ENCODE peak calls at places on chromosomes 3 and 15, in four cellular contexts. One of them, this sample, is unnamed.

GRCh38 chr3:27504749-27505148 is 20.6 kb upstream of the SLC4A7 start:
- DNase-seq in GM12878: no peak
- DNase-seq in HepG2: no peak
- DNase-seq in K562: no peak
- DNase-seq in this sample: no peak

GRCh38 chr3:188037965-188038581 is 115.9 kb upstream of the LPP start:
- DNase-seq in K562: no peak
- DNase-seq in GM12878: no peak
- DNase-seq in HepG2: no peak
- DNase-seq in this sample: no peak

GRCh38 chr15:79015416-79015815 is 70.6 kb upstream of the CTSH start:
- DNase-seq in GM12878: no peak
- DNase-seq in K562: no peak
- DNase-seq in HepG2: no peak
- DNase-seq in this sample: no peak

GRCh38 chr3:187368251-187368733 is at the start of gene RTP4:
- DNase-seq in HepG2: peak
- DNase-seq in GM12878: peak
- DNase-seq in K562: no peak
- DNase-seq in this sample: no peak

GRCh38 chr3:51622402-51622801 is 48.6 kb upstream of the TEX264 start:
- DNase-seq in HepG2: no peak
- DNase-seq in K562: no peak
- DNase-seq in GM12878: no peak
- DNase-seq in this sample: no peak

GRCh38 chr3:161913786-161914389 is 417.3 kb downstream of the OTOL1 start:
- DNase-seq in K562: no peak
- DNase-seq in GM12878: no peak
- DNase-seq in HepG2: peak
- DNase-seq in this sample: no peak

GRCh38 chr3:195226445-195226844 is 44.5 kb downstream of the XXYLT1 start:
- DNase-seq in GM12878: no peak
- DNase-seq in HepG2: no peak
- DNase-seq in K562: no peak
- DNase-seq in this sample: no peak

GRCh38 chr3:150146891-150147761 is 176.4 kb upstream of the PFN2 start:
- DNase-seq in K562: no peak
- DNase-seq in GM12878: no peak
- DNase-seq in HepG2: no peak
- DNase-seq in this sample: no peak

GRCh38 chr3:188021502-188022040 is 132.4 kb upstream of the LPP start:
- DNase-seq in K562: no peak
- DNase-seq in GM12878: no peak
- DNase-seq in HepG2: peak
- DNase-seq in this sample: no peak

GRCh38 chr15:93477188-93477587 is 388.2 kb upstream of the RGMA start:
- DNase-seq in HepG2: no peak
- DNase-seq in K562: no peak
- DNase-seq in GM12878: no peak
- DNase-seq in this sample: peak

GRCh38 chr3:184526158-184526483 is 35.5 kb upstream of the EPHB3 start:
- DNase-seq in K562: no peak
- DNase-seq in HepG2: no peak
- DNase-seq in GM12878: no peak
- DNase-seq in this sample: no peak

GRCh38 chr3:74832925-74833324 is 218.5 kb upstream of the CNTN3 start:
- DNase-seq in HepG2: no peak
- DNase-seq in K562: no peak
- DNase-seq in GM12878: no peak
- DNase-seq in this sample: no peak

GRCh38 chr3:9151240-9151639 is 98.2 kb downstream of the SRGAP3 start:
- DNase-seq in GM12878: no peak
- DNase-seq in HepG2: no peak
- DNase-seq in K562: no peak
- DNase-seq in this sample: no peak

GRCh38 chr3:8937064-8938020 is 25.9 kb downstream of the RAD18 start:
- DNase-seq in HepG2: peak
- DNase-seq in GM12878: no peak
- DNase-seq in K562: no peak
- DNase-seq in this sample: no peak

GRCh38 chr3:39103324-39103693 is 4.1 kb downstream of the GORASP1 start:
- DNase-seq in HepG2: no peak
- DNase-seq in GM12878: no peak
- DNase-seq in K562: no peak
- DNase-seq in this sample: no peak

GRCh38 chr3:48215876-48216275 is 7.4 kb upstream of the CAMP start:
- DNase-seq in K562: no peak
- DNase-seq in HepG2: no peak
- DNase-seq in GM12878: no peak
- DNase-seq in this sample: no peak

GRCh38 chr3:108472011-108472591 is 38.3 kb downstream of the MYH15 start:
- DNase-seq in HepG2: no peak
- DNase-seq in K562: no peak
- DNase-seq in GM12878: no peak
- DNase-seq in this sample: no peak

GRCh38 chr3:183828538-183828870 is 3.1 kb upstream of the MAP6D1 start:
- DNase-seq in GM12878: no peak
- DNase-seq in HepG2: no peak
- DNase-seq in K562: no peak
- DNase-seq in this sample: no peak

GRCh38 chr3:29453278-29453961 is 172.5 kb downstream of the RBMS3 start:
- DNase-seq in HepG2: no peak
- DNase-seq in K562: no peak
- DNase-seq in GM12878: no peak
- DNase-seq in this sample: no peak

GRCh38 chr15:53869044-53869805 is 109.0 kb upstream of the UNC13C start:
- DNase-seq in K562: peak
- DNase-seq in HepG2: no peak
- DNase-seq in GM12878: no peak
- DNase-seq in this sample: peak

GRCh38 chr3:44476181-44476599 is 1.3 kb downstream of the ZNF445 start:
- DNase-seq in HepG2: no peak
- DNase-seq in GM12878: no peak
- DNase-seq in K562: no peak
- DNase-seq in this sample: no peak

GRCh38 chr3:101362408-101362807 is 42.0 kb upstream of the IMPG2 start:
- DNase-seq in HepG2: no peak
- DNase-seq in K562: no peak
- DNase-seq in GM12878: no peak
- DNase-seq in this sample: no peak

GRCh38 chr15:31272558-31273257 is 53.9 kb upstream of the KLF13 start:
- DNase-seq in K562: no peak
- DNase-seq in HepG2: no peak
- DNase-seq in GM12878: no peak
- DNase-seq in this sample: peak

GRCh38 chr3:61935819-61936218 is 374.4 kb downstream of the PTPRG start:
- DNase-seq in K562: no peak
- DNase-seq in HepG2: no peak
- DNase-seq in GM12878: no peak
- DNase-seq in this sample: no peak

GRCh38 chr3:150251654-150252053 is 156.4 kb upstream of the TSC22D2 start:
- DNase-seq in GM12878: no peak
- DNase-seq in HepG2: no peak
- DNase-seq in K562: no peak
- DNase-seq in this sample: no peak

GRCh38 chr15:94083467-94083991 is 147.8 kb upstream of the MCTP2 start:
- DNase-seq in K562: no peak
- DNase-seq in GM12878: no peak
- DNase-seq in HepG2: no peak
- DNase-seq in this sample: no peak

GRCh38 chr15:88284441-88285106 is 28.0 kb upstream of the NTRK3 start:
- DNase-seq in K562: no peak
- DNase-seq in GM12878: no peak
- DNase-seq in HepG2: no peak
- DNase-seq in this sample: no peak

GRCh38 chr3:52324676-52325075 is 8.6 kb downstream of the DNAH1 start:
- DNase-seq in HepG2: no peak
- DNase-seq in GM12878: no peak
- DNase-seq in K562: no peak
- DNase-seq in this sample: no peak

GRCh38 chr3:68057637-68058320 is 403.4 kb upstream of the SUCLG2 start:
- DNase-seq in K562: no peak
- DNase-seq in HepG2: no peak
- DNase-seq in GM12878: no peak
- DNase-seq in this sample: no peak

GRCh38 chr15:96767703-96768434 is 437.4 kb downstream of the NR2F2 start:
- DNase-seq in K562: no peak
- DNase-seq in HepG2: no peak
- DNase-seq in GM12878: no peak
- DNase-seq in this sample: no peak

GRCh38 chr3:100226712-100227429 is 33.9 kb upstream of the TBC1D23 start:
- DNase-seq in HepG2: no peak
- DNase-seq in GM12878: no peak
- DNase-seq in K562: no peak
- DNase-seq in this sample: no peak

DNA sequence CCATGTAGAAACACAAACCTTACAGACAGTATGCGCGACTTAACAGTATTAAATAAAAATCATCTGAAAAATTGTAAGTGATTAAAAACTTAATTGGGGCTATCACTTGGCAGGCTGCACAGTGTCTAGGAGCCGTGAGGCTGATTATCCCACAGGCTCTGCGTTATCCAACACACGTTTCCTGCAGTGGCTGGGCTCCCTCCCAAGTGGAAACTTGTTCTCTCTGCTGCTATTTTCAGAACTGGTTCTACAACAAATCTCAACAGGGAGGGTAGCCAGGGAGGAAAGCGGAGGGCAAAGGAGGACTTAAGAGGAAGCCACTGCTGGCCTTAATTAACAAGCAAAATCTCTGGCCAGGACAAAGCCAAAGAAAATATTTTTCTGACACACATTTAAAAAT is 555.2 kb downstream of the MAGI1 start:
- DNase-seq in HepG2: no peak
- DNase-seq in GM12878: no peak
- DNase-seq in K562: no peak
- DNase-seq in this sample: peak
- TF ChIP-seq CREM in HepG2: no peak
- TF ChIP-seq CREM in GM12878: no peak
- TF ChIP-seq CREM in K562: no peak
- TF ChIP-seq CREM in this sample: no peak

GRCh38 chr15:95371664-95372063 is 958.8 kb upstream of the NR2F2 start:
- DNase-seq in K562: no peak
- DNase-seq in GM12878: no peak
- DNase-seq in HepG2: no peak
- DNase-seq in this sample: no peak

GRCh38 chr15:95377251-95377852 is 953.1 kb upstream of the NR2F2 start:
- DNase-seq in HepG2: no peak
- DNase-seq in K562: no peak
- DNase-seq in GM12878: no peak
- DNase-seq in this sample: no peak

DNA sequence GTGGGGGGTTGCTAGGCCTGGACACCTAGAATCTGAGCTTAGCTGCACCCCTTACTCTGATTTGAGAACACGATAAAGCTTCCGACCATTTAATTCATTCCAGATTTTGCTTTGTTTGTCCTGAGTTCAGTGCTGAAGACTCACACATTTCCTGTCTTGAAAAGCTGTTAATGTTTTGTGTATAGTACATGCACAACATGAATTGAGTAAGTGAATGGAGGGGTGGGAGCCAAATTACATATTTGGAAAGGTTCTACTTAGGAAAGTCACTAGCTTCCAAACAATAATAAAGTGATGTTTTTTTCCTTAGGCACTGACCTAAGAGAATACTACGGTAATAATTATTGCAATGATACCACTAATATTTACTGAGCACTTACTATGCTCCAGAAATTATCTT is 955.2 kb upstream of the NR2F2 start:
- DNase-seq in K562: no peak
- DNase-seq in GM12878: no peak
- DNase-seq in HepG2: no peak
- DNase-seq in this sample: no peak
- TF ChIP-seq USF2 in K562: no peak
- TF ChIP-seq USF2 in GM12878: no peak
- TF ChIP-seq USF2 in HepG2: no peak
- TF ChIP-seq USF2 in this sample: no peak

GRCh38 chr3:77466562-77466961 is 426.7 kb downstream of the ROBO2 start:
- DNase-seq in HepG2: no peak
- DNase-seq in K562: no peak
- DNase-seq in GM12878: no peak
- DNase-seq in this sample: no peak

GRCh38 chr3:77462951-77463350 is 423.1 kb downstream of the ROBO2 start:
- DNase-seq in K562: no peak
- DNase-seq in GM12878: no peak
- DNase-seq in HepG2: no peak
- DNase-seq in this sample: no peak

GRCh38 chr3:77464106-77464688 is 424.3 kb downstream of the ROBO2 start:
- DNase-seq in GM12878: no peak
- DNase-seq in K562: no peak
- DNase-seq in HepG2: no peak
- DNase-seq in this sample: no peak

GRCh38 chr3:77467702-77468407 is 428.0 kb downstream of the ROBO2 start:
- DNase-seq in K562: no peak
- DNase-seq in HepG2: no peak
- DNase-seq in GM12878: no peak
- DNase-seq in this sample: no peak

DNA sequence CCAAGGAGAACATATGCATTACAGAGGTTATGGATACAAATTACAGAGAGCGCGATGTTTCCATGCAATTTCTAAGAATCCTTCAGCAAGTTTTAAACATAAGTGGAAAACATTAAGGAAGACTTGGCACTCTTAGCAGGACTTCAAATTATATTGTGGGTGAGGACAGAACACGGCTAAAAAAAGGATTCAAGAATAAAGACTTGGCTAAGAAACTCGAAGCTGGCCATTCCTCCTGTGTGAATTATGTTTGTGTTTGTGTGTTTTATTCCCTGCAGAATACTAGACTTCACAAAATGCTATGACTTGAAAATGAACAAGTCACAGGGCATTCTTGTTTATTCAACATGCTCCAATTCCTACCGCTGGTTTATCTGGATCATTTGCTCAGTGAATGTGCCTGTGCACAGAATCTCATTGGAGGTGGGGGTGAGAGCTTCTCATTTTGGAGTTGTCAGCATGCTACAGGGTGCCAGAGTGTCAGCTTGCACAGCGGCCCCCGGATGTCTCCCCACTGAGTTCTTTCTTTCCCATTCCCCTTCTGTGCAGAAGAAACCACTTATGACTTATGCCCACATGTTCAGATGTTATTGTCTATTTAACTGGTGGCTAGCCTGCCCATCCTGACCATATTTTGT is 428.6 kb downstream of the ROBO2 start:
- DNase-seq in GM12878: no peak
- DNase-seq in K562: no peak
- DNase-seq in HepG2: no peak
- DNase-seq in this sample: no peak
- TF ChIP-seq CREM in GM12878: no peak
- TF ChIP-seq CREM in K562: no peak
- TF ChIP-seq CREM in HepG2: no peak
- TF ChIP-seq CREM in this sample: no peak

DNA sequence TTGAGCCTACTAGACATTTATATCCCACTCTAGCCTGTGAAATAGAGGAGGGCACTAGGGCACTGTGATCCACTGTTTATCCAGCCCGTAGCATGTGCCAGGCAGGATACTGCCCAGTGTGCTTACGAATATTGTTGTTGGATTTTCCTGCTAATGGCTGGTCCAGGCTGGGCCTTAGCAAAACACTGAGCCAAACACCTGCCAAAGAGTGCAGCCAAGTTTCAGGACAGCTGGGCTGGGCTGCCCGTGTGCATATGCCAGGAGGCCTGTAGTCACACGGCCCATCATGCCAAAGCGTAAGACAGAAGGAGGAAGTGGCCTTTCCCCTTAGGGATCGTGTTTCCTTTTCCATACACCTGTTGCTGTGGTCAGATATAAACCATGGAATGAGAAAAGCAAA is 54.5 kb upstream of the ABHD10 start:
- DNase-seq in HepG2: no peak
- DNase-seq in K562: no peak
- DNase-seq in GM12878: no peak
- DNase-seq in this sample: no peak
- TF ChIP-seq USF2 in HepG2: no peak
- TF ChIP-seq USF2 in K562: no peak
- TF ChIP-seq USF2 in GM12878: no peak
- TF ChIP-seq USF2 in this sample: no peak

This sample was measured in WTC11.